ENCODE peak calls at places on chromosome 22, in six cellular contexts. One of them, this sample, is unnamed.

GRCh38 chr22:24379536-24379935 is 47.9 kb upstream of the ADORA2A start:
- DNase-seq in NCI-H187 treated with DMSO at 0.1 percent for 48 hours: no peak
- DNase-seq in activated CD4-positive, CD25-positive, alpha-beta regulatory T cell: no peak
- DNase-seq in ureter: no peak
- DNase-seq in right atrium auricular region: no peak
- DNase-seq in NCI-H1930: no peak
- DNase-seq in this sample: no peak

GRCh38 chr22:45072322-45072903 is 62.6 kb upstream of the PHF21B start:
- DNase-seq in NCI-H1930: no peak
- DNase-seq in activated CD4-positive, CD25-positive, alpha-beta regulatory T cell: no peak
- DNase-seq in ureter: no peak
- DNase-seq in right atrium auricular region: no peak
- DNase-seq in NCI-H187 treated with DMSO at 0.1 percent for 48 hours: no peak
- DNase-seq in this sample: no peak

GRCh38 chr22:39598017-39598965 is 27.7 kb downstream of the CACNA1I start:
- DNase-seq in NCI-H187 treated with DMSO at 0.1 percent for 48 hours: no peak
- DNase-seq in right atrium auricular region: no peak
- DNase-seq in NCI-H1930: peak
- DNase-seq in activated CD4-positive, CD25-positive, alpha-beta regulatory T cell: peak
- DNase-seq in ureter: peak
- DNase-seq in this sample: no peak

GRCh38 chr22:31958625-31959239 is 14.4 kb downstream of the YWHAH start:
- DNase-seq in activated CD4-positive, CD25-positive, alpha-beta regulatory T cell: no peak
- DNase-seq in NCI-H1930: no peak
- DNase-seq in ureter: no peak
- DNase-seq in NCI-H187 treated with DMSO at 0.1 percent for 48 hours: no peak
- DNase-seq in right atrium auricular region: no peak
- DNase-seq in this sample: no peak

GRCh38 chr22:45911601-45912271 is 65.2 kb downstream of the WNT7B start:
- DNase-seq in right atrium auricular region: no peak
- DNase-seq in activated CD4-positive, CD25-positive, alpha-beta regulatory T cell: no peak
- DNase-seq in NCI-H187 treated with DMSO at 0.1 percent for 48 hours: peak
- DNase-seq in NCI-H1930: no peak
- DNase-seq in ureter: peak
- DNase-seq in this sample: no peak

GRCh38 chr22:46767249-46767985 is 5.0 kb downstream of the TBC1D22A start:
- DNase-seq in right atrium auricular region: no peak
- DNase-seq in NCI-H187 treated with DMSO at 0.1 percent for 48 hours: no peak
- DNase-seq in activated CD4-positive, CD25-positive, alpha-beta regulatory T cell: no peak
- DNase-seq in ureter: no peak
- DNase-seq in NCI-H1930: no peak
- DNase-seq in this sample: no peak

GRCh38 chr22:29359469-29359868 is 28.9 kb downstream of the AP1B1 start:
- DNase-seq in right atrium auricular region: peak
- DNase-seq in activated CD4-positive, CD25-positive, alpha-beta regulatory T cell: no peak
- DNase-seq in ureter: peak
- DNase-seq in NCI-H187 treated with DMSO at 0.1 percent for 48 hours: no peak
- DNase-seq in NCI-H1930: no peak
- DNase-seq in this sample: no peak

GRCh38 chr22:37471721-37472417 is 14.3 kb downstream of the MFNG start:
- DNase-seq in activated CD4-positive, CD25-positive, alpha-beta regulatory T cell: no peak
- DNase-seq in NCI-H1930: no peak
- DNase-seq in NCI-H187 treated with DMSO at 0.1 percent for 48 hours: no peak
- DNase-seq in ureter: no peak
- DNase-seq in right atrium auricular region: no peak
- DNase-seq in this sample: no peak

GRCh38 chr22:30921108-30921507 is 47.5 kb downstream of the MORC2 start:
- DNase-seq in NCI-H187 treated with DMSO at 0.1 percent for 48 hours: no peak
- DNase-seq in activated CD4-positive, CD25-positive, alpha-beta regulatory T cell: no peak
- DNase-seq in right atrium auricular region: no peak
- DNase-seq in NCI-H1930: no peak
- DNase-seq in ureter: no peak
- DNase-seq in this sample: no peak

GRCh38 chr22:49502126-49502826 is 325.4 kb downstream of the BRD1 start:
- DNase-seq in NCI-H1930: no peak
- DNase-seq in NCI-H187 treated with DMSO at 0.1 percent for 48 hours: no peak
- DNase-seq in activated CD4-positive, CD25-positive, alpha-beta regulatory T cell: no peak
- DNase-seq in ureter: no peak
- DNase-seq in right atrium auricular region: no peak
- DNase-seq in this sample: no peak

GRCh38 chr22:26673485-26673884 is 16.1 kb downstream of the MIAT start:
- DNase-seq in ureter: peak
- DNase-seq in NCI-H1930: no peak
- DNase-seq in NCI-H187 treated with DMSO at 0.1 percent for 48 hours: no peak
- DNase-seq in activated CD4-positive, CD25-positive, alpha-beta regulatory T cell: no peak
- DNase-seq in right atrium auricular region: no peak
- DNase-seq in this sample: no peak

GRCh38 chr22:32636884-32637283 is 162.3 kb downstream of the FBXO7 start:
- DNase-seq in right atrium auricular region: no peak
- DNase-seq in NCI-H1930: no peak
- DNase-seq in NCI-H187 treated with DMSO at 0.1 percent for 48 hours: no peak
- DNase-seq in ureter: no peak
- DNase-seq in activated CD4-positive, CD25-positive, alpha-beta regulatory T cell: no peak
- DNase-seq in this sample: no peak

GRCh38 chr22:50250555-50251471 is at the start of gene HDAC10:
- DNase-seq in NCI-H1930: peak
- DNase-seq in activated CD4-positive, CD25-positive, alpha-beta regulatory T cell: peak
- DNase-seq in right atrium auricular region: no peak
- DNase-seq in ureter: peak
- DNase-seq in NCI-H187 treated with DMSO at 0.1 percent for 48 hours: no peak
- DNase-seq in this sample: peak

GRCh38 chr22:20117656-20118571 is 888 bp upstream of the TRMT2A start:
- DNase-seq in NCI-H187 treated with DMSO at 0.1 percent for 48 hours: no peak
- DNase-seq in activated CD4-positive, CD25-positive, alpha-beta regulatory T cell: peak
- DNase-seq in ureter: no peak
- DNase-seq in right atrium auricular region: no peak
- DNase-seq in NCI-H1930: no peak
- DNase-seq in this sample: peak

GRCh38 chr22:49517211-49517610 is 310.5 kb downstream of the BRD1 start:
- DNase-seq in NCI-H1930: no peak
- DNase-seq in NCI-H187 treated with DMSO at 0.1 percent for 48 hours: no peak
- DNase-seq in right atrium auricular region: no peak
- DNase-seq in ureter: no peak
- DNase-seq in activated CD4-positive, CD25-positive, alpha-beta regulatory T cell: peak
- DNase-seq in this sample: no peak

GRCh38 chr22:43262990-43263644 is 76.2 kb upstream of the TTLL12 start:
- DNase-seq in NCI-H1930: no peak
- DNase-seq in NCI-H187 treated with DMSO at 0.1 percent for 48 hours: no peak
- DNase-seq in right atrium auricular region: no peak
- DNase-seq in activated CD4-positive, CD25-positive, alpha-beta regulatory T cell: no peak
- DNase-seq in ureter: peak
- DNase-seq in this sample: peak

GRCh38 chr22:48100685-48101417 is 1338.4 kb downstream of the TBC1D22A start:
- DNase-seq in activated CD4-positive, CD25-positive, alpha-beta regulatory T cell: no peak
- DNase-seq in ureter: no peak
- DNase-seq in right atrium auricular region: no peak
- DNase-seq in NCI-H187 treated with DMSO at 0.1 percent for 48 hours: no peak
- DNase-seq in NCI-H1930: no peak
- DNase-seq in this sample: no peak

This sample was measured in GM12892.